ENCODE peak calls at places on chromosomes 2 and 18, in seven cellular contexts. Q, N, M, J, E, A and U are unnamed samples.

GRCh38 chr2:111675419-111676194 is 208.4 kb downstream of the ANAPC1 start:
- DNase-seq in M (no peak), E (no peak), Q (no peak), N (no peak), J (no peak), A (no peak), U (no peak)

GRCh38 chr2:223725494-223725893 is 111.9 kb downstream of the AP1S3 start:
- DNase-seq in N (peak; percentile 86), M (no peak), J (peak; percentile 91), Q (peak; percentile 93), E (peak; percentile 99), A (peak; percentile 33), U (no peak)

GRCh38 chr2:159265171-159265576 is 21.3 kb downstream of the WDSUB1 start:
- DNase-seq in A (no peak), J (peak; percentile 25), E (peak; percentile 56), M (no peak), Q (no peak), N (peak; percentile 18), U (no peak)

GRCh38 chr2:109335586-109336266 is 206.7 kb downstream of the SH3RF3 start:
- DNase-seq in M (peak; percentile 47), J (peak; percentile 92), E (peak; percentile 74), A (no peak), Q (no peak), N (no peak), U (peak; percentile 43)

GRCh38 chr2:222738759-222739292 is 67.4 kb downstream of the MOGAT1 start:
- DNase-seq in Q (no peak), N (no peak), M (peak; percentile 43), A (peak; percentile 48), E (no peak), J (no peak), U (no peak)

GRCh38 chr2:193502363-193503035 is 1307.8 kb upstream of the TMEFF2 start:
- DNase-seq in E (peak; percentile 2), N (no peak), J (no peak), M (no peak), A (no peak), Q (no peak), U (no peak)

GRCh38 chr2:200171761-200172482 is 134.6 kb upstream of the SPATS2L start:
- DNase-seq in J (no peak), Q (no peak), A (no peak), N (no peak), M (no peak), E (no peak), U (no peak)

GRCh38 chr2:220528180-220528579 is 900.8 kb downstream of the SLC4A3 start:
- DNase-seq in J (peak; percentile 54), M (no peak), N (no peak), E (peak; percentile 11), Q (no peak), A (no peak), U (no peak)

GRCh38 chr2:32825291-32825712 is 121.5 kb upstream of the LTBP1 start:
- DNase-seq in Q (no peak), A (no peak), J (no peak), N (no peak), E (peak; percentile 66), M (peak; percentile 4), U (no peak)

GRCh38 chr18:76467371-76468190 is 27.5 kb downstream of the ZNF516 start:
- DNase-seq in M (peak; percentile 15), J (no peak), A (no peak), E (peak; percentile 70), N (no peak), Q (no peak), U (no peak)

GRCh38 chr18:42183746-42184145 is 228.7 kb downstream of the PIK3C3 start:
- DNase-seq in Q (peak; percentile 7), M (no peak), E (peak; percentile 60), A (no peak), J (peak; percentile 88), N (peak; percentile 38), U (no peak)

GRCh38 chr18:23143871-23144270 is 8.6 kb downstream of the CABLES1 start:
- DNase-seq in A (no peak), N (no peak), Q (no peak), J (no peak), E (peak; percentile 35), M (no peak), U (no peak)

GRCh38 chr2:48420512-48421197 is 109.3 kb upstream of the STON1 start:
- DNase-seq in A (peak; percentile 90), J (peak; percentile 90), M (peak; percentile 97), E (peak; percentile 90), Q (peak; percentile 80), N (peak; percentile 72), U (peak; percentile 80)

GRCh38 chr2:180990337-180990736 is 9.9 kb downstream of the UBE2E3 start:
- DNase-seq in E (no peak), M (no peak), N (no peak), Q (no peak), A (no peak), J (no peak), U (no peak)

GRCh38 chr2:168541887-168542286 is 85.8 kb downstream of the CERS6 start:
- DNase-seq in N (no peak), A (no peak), M (no peak), Q (no peak), E (no peak), J (no peak), U (no peak)

GRCh38 chr2:68292108-68292710 is 27.5 kb downstream of the CNRIP1 start:
- DNase-seq in Q (peak; percentile 34), E (peak; percentile 56), N (no peak), A (no peak), M (peak; percentile 26), J (peak; percentile 31), U (no peak)

GRCh38 chr2:176120369-176121307 is 1.9 kb upstream of the HOXD9 start:
- DNase-seq in Q (no peak), A (no peak), M (no peak), J (no peak), N (no peak), E (no peak), U (no peak)

GRCh38 chr18:395481-396250 is 104.8 kb downstream of the COLEC12 start:
- DNase-seq in N (peak; percentile 91), E (peak; percentile 64), J (peak; percentile 94), Q (no peak), M (no peak), A (no peak), U (no peak)

GRCh38 chr18:3877678-3878077 is 427.7 kb downstream of the TGIF1 start:
- DNase-seq in J (peak; percentile 59), N (no peak), A (no peak), Q (no peak), M (no peak), E (peak; percentile 34), U (no peak)

GRCh38 chr2:19854596-19855235 is 47.1 kb downstream of the TTC32 start:
- DNase-seq in M (no peak), N (no peak), Q (no peak), A (no peak), J (no peak), E (no peak), U (no peak)

GRCh38 chr2:100213595-100213994 is 71.2 kb upstream of the AFF3 start:
- DNase-seq in J (no peak), A (no peak), M (no peak), N (no peak), E (no peak), Q (no peak), U (no peak)

GRCh38 chr2:224584111-224584764 is 925 bp downstream of the CUL3 start:
- DNase-seq in E (peak; percentile 48), N (no peak), M (peak; percentile 38), A (peak; percentile 51), Q (peak; percentile 10), J (peak; percentile 38), U (peak; percentile 67)

GRCh38 chr18:56146565-56146964 is 491.8 kb downstream of the TXNL1 start:
- DNase-seq in E (no peak), A (no peak), N (no peak), J (peak; percentile 20), Q (no peak), M (no peak), U (no peak)

GRCh38 chr2:187434342-187434785 is 13.7 kb downstream of the CALCRL start:
- DNase-seq in E (peak; percentile 63), M (no peak), Q (no peak), N (no peak), A (no peak), J (peak; percentile 76), U (no peak)

GRCh38 chr2:23682481-23682880 is 244.4 kb downstream of the ATAD2B start:
- DNase-seq in E (no peak), J (no peak), M (no peak), A (no peak), Q (no peak), N (no peak), U (no peak)

GRCh38 chr2:130389783-130390182 is 33.9 kb downstream of the PTPN18 start:
- DNase-seq in J (no peak), M (no peak), A (no peak), Q (no peak), E (no peak), N (no peak), U (no peak)

GRCh38 chr2:121521359-121521758 is 9.3 kb upstream of the RNU4ATAC start:
- DNase-seq in E (no peak), M (no peak), A (no peak), J (no peak), N (no peak), Q (no peak), U (no peak)

DNA sequence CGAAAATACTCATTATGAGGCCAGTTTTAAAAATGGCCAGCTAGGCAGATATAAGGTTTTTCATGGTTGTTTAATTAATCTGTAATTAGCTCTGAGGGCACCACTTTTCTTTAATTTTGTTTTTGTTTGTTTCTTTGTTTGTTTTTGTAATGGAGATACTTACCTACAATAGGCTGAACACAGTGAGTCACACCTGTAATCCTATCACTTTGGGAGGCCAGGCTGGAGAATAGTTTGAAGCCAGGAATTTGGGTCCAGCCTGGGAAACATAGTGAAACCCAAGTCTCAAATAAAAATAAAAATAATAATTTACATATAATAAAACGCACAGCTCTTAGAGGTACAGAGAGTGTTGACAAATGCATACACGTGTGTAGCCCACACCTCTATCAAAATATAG is 56.8 kb upstream of the MSH2 start:
- DNase-seq in M (no peak), Q (no peak), N (no peak), J (no peak), A (no peak), E (no peak), U (no peak)
- TF ChIP-seq CTCF in M (no peak), Q (no peak), N (no peak), J (no peak), A (no peak), E (no peak), U (no peak)

DNA sequence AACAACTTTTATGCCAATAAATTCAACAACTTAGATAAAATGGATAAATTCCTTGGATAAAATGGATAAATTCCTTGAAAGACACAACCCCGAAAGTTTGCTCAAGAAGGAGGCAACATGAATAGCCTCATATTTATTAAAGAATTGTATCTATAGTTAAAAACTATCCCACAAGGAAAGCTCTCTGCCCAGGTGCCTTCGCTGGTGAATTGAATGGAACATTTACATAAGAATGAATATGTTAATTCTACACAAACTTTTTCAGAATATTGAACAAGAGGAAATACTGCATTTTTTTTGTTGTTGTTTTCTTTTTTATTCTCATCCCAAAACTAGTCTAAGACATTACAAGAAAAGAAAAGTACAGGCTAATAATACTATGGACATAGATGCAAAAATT is 805.3 kb upstream of the RAB6C start:
- DNase-seq in E (no peak), J (no peak), A (no peak), M (no peak), Q (no peak), N (no peak), U (no peak)
- TF ChIP-seq CTCF in E (no peak), J (no peak), A (no peak), M (no peak), Q (no peak), N (no peak), U (no peak)

GRCh38 chr18:69845588-69846506 is 101.8 kb downstream of the CD226 start:
- DNase-seq in E (no peak), A (peak; percentile 32), J (peak; percentile 6), M (no peak), Q (no peak), N (no peak), U (no peak)
- TF ChIP-seq CTCF in E (no peak), A (no peak), J (no peak), M (no peak), Q (no peak), N (no peak), U (no peak)

GRCh38 chr2:164703915-164704706 is 82.8 kb upstream of the GRB14 start:
- DNase-seq in J (no peak), M (no peak), N (no peak), E (no peak), Q (no peak), A (no peak), U (no peak)
- TF ChIP-seq CTCF in J (no peak), M (no peak), N (no peak), E (no peak), Q (peak; percentile 41), A (no peak), U (no peak)